ENCODE peak calls at places on chromosomes 5 and 9, in eight cellular contexts. One of them, this sample, is unnamed.
A peak's percentile ranks its signal among the peaks of the same experiment; 100 is the strongest.

GRCh38 chr5:138331449-138332368 is at the start of gene CDC25C:
- DNase-seq in HCT116: peak; percentile 97
- DNase-seq in CD8-positive, alpha-beta T cell: peak; percentile 95
- DNase-seq in ACHN: peak; percentile 98
- DNase-seq in amniotic epithelial cell: peak; percentile 99
- DNase-seq in MCF 10A: peak; percentile 100
- DNase-seq in mucosa of gallbladder: peak; percentile 98
- DNase-seq in activated effector memory CD4-positive, alpha-beta T cell treated with anti-CD3 and anti-CD28 coated beads, Interleukin-2, amount 50 U/mL, for 16 hours: peak; percentile 99
- DNase-seq in this sample: peak; percentile 100

GRCh38 chr5:139975306-139975705 is 67.8 kb downstream of the NRG2 start:
- DNase-seq in MCF 10A: no peak
- DNase-seq in activated effector memory CD4-positive, alpha-beta T cell treated with anti-CD3 and anti-CD28 coated beads, Interleukin-2, amount 50 U/mL, for 16 hours: no peak
- DNase-seq in CD8-positive, alpha-beta T cell: peak; percentile 32
- DNase-seq in mucosa of gallbladder: no peak
- DNase-seq in ACHN: no peak
- DNase-seq in HCT116: no peak
- DNase-seq in amniotic epithelial cell: no peak
- DNase-seq in this sample: no peak

GRCh38 chr9:18989865-18990264 is 43.1 kb downstream of the SAXO1 start:
- DNase-seq in HCT116: no peak
- DNase-seq in MCF 10A: no peak
- DNase-seq in activated effector memory CD4-positive, alpha-beta T cell treated with anti-CD3 and anti-CD28 coated beads, Interleukin-2, amount 50 U/mL, for 16 hours: no peak
- DNase-seq in CD8-positive, alpha-beta T cell: no peak
- DNase-seq in amniotic epithelial cell: no peak
- DNase-seq in mucosa of gallbladder: no peak
- DNase-seq in ACHN: no peak
- DNase-seq in this sample: no peak

GRCh38 chr9:98162638-98163037 is 29.8 kb downstream of the CORO2A start:
- DNase-seq in amniotic epithelial cell: no peak
- DNase-seq in activated effector memory CD4-positive, alpha-beta T cell treated with anti-CD3 and anti-CD28 coated beads, Interleukin-2, amount 50 U/mL, for 16 hours: peak; percentile 50
- DNase-seq in MCF 10A: no peak
- DNase-seq in HCT116: no peak
- DNase-seq in ACHN: no peak
- DNase-seq in mucosa of gallbladder: no peak
- DNase-seq in CD8-positive, alpha-beta T cell: no peak
- DNase-seq in this sample: no peak

GRCh38 chr9:16524823-16525222 is 345.6 kb downstream of the BNC2 start:
- DNase-seq in amniotic epithelial cell: no peak
- DNase-seq in HCT116: no peak
- DNase-seq in CD8-positive, alpha-beta T cell: no peak
- DNase-seq in ACHN: no peak
- DNase-seq in activated effector memory CD4-positive, alpha-beta T cell treated with anti-CD3 and anti-CD28 coated beads, Interleukin-2, amount 50 U/mL, for 16 hours: no peak
- DNase-seq in MCF 10A: no peak
- DNase-seq in mucosa of gallbladder: no peak
- DNase-seq in this sample: no peak

GRCh38 chr5:34734321-34734720 is 78.2 kb downstream of the RAI14 start:
- DNase-seq in HCT116: no peak
- DNase-seq in CD8-positive, alpha-beta T cell: no peak
- DNase-seq in activated effector memory CD4-positive, alpha-beta T cell treated with anti-CD3 and anti-CD28 coated beads, Interleukin-2, amount 50 U/mL, for 16 hours: no peak
- DNase-seq in mucosa of gallbladder: no peak
- DNase-seq in MCF 10A: no peak
- DNase-seq in amniotic epithelial cell: peak; percentile 96
- DNase-seq in ACHN: no peak
- DNase-seq in this sample: peak; percentile 58

GRCh38 chr5:106116682-106117081 is 1554.1 kb downstream of the EFNA5 start:
- DNase-seq in CD8-positive, alpha-beta T cell: no peak
- DNase-seq in amniotic epithelial cell: no peak
- DNase-seq in HCT116: no peak
- DNase-seq in mucosa of gallbladder: no peak
- DNase-seq in activated effector memory CD4-positive, alpha-beta T cell treated with anti-CD3 and anti-CD28 coated beads, Interleukin-2, amount 50 U/mL, for 16 hours: no peak
- DNase-seq in ACHN: no peak
- DNase-seq in MCF 10A: no peak
- DNase-seq in this sample: no peak

GRCh38 chr5:169831331-169831730 is 149.0 kb downstream of the INSYN2B start:
- DNase-seq in activated effector memory CD4-positive, alpha-beta T cell treated with anti-CD3 and anti-CD28 coated beads, Interleukin-2, amount 50 U/mL, for 16 hours: no peak
- DNase-seq in amniotic epithelial cell: no peak
- DNase-seq in CD8-positive, alpha-beta T cell: no peak
- DNase-seq in MCF 10A: peak; percentile 64
- DNase-seq in HCT116: no peak
- DNase-seq in mucosa of gallbladder: no peak
- DNase-seq in ACHN: no peak
- DNase-seq in this sample: no peak

GRCh38 chr5:94276751-94277150 is 341.7 kb downstream of the KIAA0825 start:
- DNase-seq in HCT116: no peak
- DNase-seq in mucosa of gallbladder: no peak
- DNase-seq in amniotic epithelial cell: peak; percentile 27
- DNase-seq in MCF 10A: peak; percentile 57
- DNase-seq in CD8-positive, alpha-beta T cell: no peak
- DNase-seq in activated effector memory CD4-positive, alpha-beta T cell treated with anti-CD3 and anti-CD28 coated beads, Interleukin-2, amount 50 U/mL, for 16 hours: no peak
- DNase-seq in ACHN: no peak
- DNase-seq in this sample: no peak

GRCh38 chr9:35225677-35226076 is 63.9 kb downstream of the UNC13B start:
- DNase-seq in amniotic epithelial cell: no peak
- DNase-seq in ACHN: no peak
- DNase-seq in MCF 10A: no peak
- DNase-seq in CD8-positive, alpha-beta T cell: no peak
- DNase-seq in activated effector memory CD4-positive, alpha-beta T cell treated with anti-CD3 and anti-CD28 coated beads, Interleukin-2, amount 50 U/mL, for 16 hours: no peak
- DNase-seq in mucosa of gallbladder: no peak
- DNase-seq in HCT116: no peak
- DNase-seq in this sample: no peak

GRCh38 chr9:71921190-71921814 is 9.9 kb downstream of the C9orf85 start:
- DNase-seq in mucosa of gallbladder: no peak
- DNase-seq in activated effector memory CD4-positive, alpha-beta T cell treated with anti-CD3 and anti-CD28 coated beads, Interleukin-2, amount 50 U/mL, for 16 hours: no peak
- DNase-seq in ACHN: no peak
- DNase-seq in HCT116: no peak
- DNase-seq in CD8-positive, alpha-beta T cell: no peak
- DNase-seq in MCF 10A: no peak
- DNase-seq in amniotic epithelial cell: no peak
- DNase-seq in this sample: no peak

GRCh38 chr5:173663810-173664526 is 47.5 kb upstream of the BOD1 start:
- DNase-seq in ACHN: no peak
- DNase-seq in CD8-positive, alpha-beta T cell: no peak
- DNase-seq in activated effector memory CD4-positive, alpha-beta T cell treated with anti-CD3 and anti-CD28 coated beads, Interleukin-2, amount 50 U/mL, for 16 hours: no peak
- DNase-seq in HCT116: no peak
- DNase-seq in mucosa of gallbladder: no peak
- DNase-seq in amniotic epithelial cell: no peak
- DNase-seq in MCF 10A: no peak
- DNase-seq in this sample: no peak

GRCh38 chr5:57745676-57746075 is 263.1 kb upstream of the ACTBL2 start:
- DNase-seq in mucosa of gallbladder: no peak
- DNase-seq in CD8-positive, alpha-beta T cell: no peak
- DNase-seq in amniotic epithelial cell: no peak
- DNase-seq in ACHN: no peak
- DNase-seq in MCF 10A: no peak
- DNase-seq in HCT116: no peak
- DNase-seq in activated effector memory CD4-positive, alpha-beta T cell treated with anti-CD3 and anti-CD28 coated beads, Interleukin-2, amount 50 U/mL, for 16 hours: no peak
- DNase-seq in this sample: no peak

GRCh38 chr5:133396724-133397123 is 215.6 kb downstream of the FSTL4 start:
- DNase-seq in HCT116: no peak
- DNase-seq in ACHN: no peak
- DNase-seq in CD8-positive, alpha-beta T cell: peak; percentile 25
- DNase-seq in mucosa of gallbladder: no peak
- DNase-seq in MCF 10A: no peak
- DNase-seq in amniotic epithelial cell: no peak
- DNase-seq in activated effector memory CD4-positive, alpha-beta T cell treated with anti-CD3 and anti-CD28 coated beads, Interleukin-2, amount 50 U/mL, for 16 hours: no peak
- DNase-seq in this sample: no peak

GRCh38 chr5:150498501-150498900 is 9.4 kb upstream of the NDST1 start:
- DNase-seq in activated effector memory CD4-positive, alpha-beta T cell treated with anti-CD3 and anti-CD28 coated beads, Interleukin-2, amount 50 U/mL, for 16 hours: no peak
- DNase-seq in amniotic epithelial cell: no peak
- DNase-seq in HCT116: no peak
- DNase-seq in CD8-positive, alpha-beta T cell: no peak
- DNase-seq in MCF 10A: no peak
- DNase-seq in mucosa of gallbladder: no peak
- DNase-seq in ACHN: no peak
- DNase-seq in this sample: no peak

GRCh38 chr5:89956838-89957237 is 452.7 kb downstream of the CETN3 start:
- DNase-seq in MCF 10A: no peak
- DNase-seq in ACHN: no peak
- DNase-seq in amniotic epithelial cell: no peak
- DNase-seq in HCT116: no peak
- DNase-seq in activated effector memory CD4-positive, alpha-beta T cell treated with anti-CD3 and anti-CD28 coated beads, Interleukin-2, amount 50 U/mL, for 16 hours: no peak
- DNase-seq in mucosa of gallbladder: no peak
- DNase-seq in CD8-positive, alpha-beta T cell: no peak
- DNase-seq in this sample: no peak

GRCh38 chr5:548256-548655 is 24.0 kb upstream of the SLC9A3 start:
- DNase-seq in HCT116: no peak
- DNase-seq in mucosa of gallbladder: no peak
- DNase-seq in ACHN: peak; percentile 10
- DNase-seq in amniotic epithelial cell: peak; percentile 19
- DNase-seq in CD8-positive, alpha-beta T cell: no peak
- DNase-seq in activated effector memory CD4-positive, alpha-beta T cell treated with anti-CD3 and anti-CD28 coated beads, Interleukin-2, amount 50 U/mL, for 16 hours: no peak
- DNase-seq in MCF 10A: no peak
- DNase-seq in this sample: peak; percentile 17

GRCh38 chr9:135156525-135157510 is 69.3 kb downstream of the OLFM1 start:
- DNase-seq in amniotic epithelial cell: peak; percentile 3
- DNase-seq in HCT116: peak; percentile 19
- DNase-seq in ACHN: peak; percentile 31
- DNase-seq in activated effector memory CD4-positive, alpha-beta T cell treated with anti-CD3 and anti-CD28 coated beads, Interleukin-2, amount 50 U/mL, for 16 hours: no peak
- DNase-seq in MCF 10A: peak; percentile 52
- DNase-seq in mucosa of gallbladder: peak; percentile 62
- DNase-seq in CD8-positive, alpha-beta T cell: no peak
- DNase-seq in this sample: peak; percentile 28

GRCh38 chr5:51958473-51958872 is 575.2 kb downstream of the ISL1 start:
- DNase-seq in ACHN: no peak
- DNase-seq in mucosa of gallbladder: no peak
- DNase-seq in HCT116: no peak
- DNase-seq in activated effector memory CD4-positive, alpha-beta T cell treated with anti-CD3 and anti-CD28 coated beads, Interleukin-2, amount 50 U/mL, for 16 hours: no peak
- DNase-seq in CD8-positive, alpha-beta T cell: no peak
- DNase-seq in amniotic epithelial cell: no peak
- DNase-seq in MCF 10A: no peak
- DNase-seq in this sample: no peak

This sample was measured in trophoblast cell.